ENCODE peak calls at places on chromosomes 4 and X, in five cellular contexts. One of them, this sample, is unnamed. For H3K4me1 and H3K36me3, the result is how much of the 10 kb centered on the place peaks cover.

GRCh38 chr4:81152839-81153713 is 61.9 kb downstream of the PRKG2 start:
- ATAC-seq in K562: peak
- ATAC-seq in GM12878: no peak
- ATAC-seq in upper lobe of left lung: no peak
- ATAC-seq in HepG2: no peak
- ATAC-seq in this sample: no peak

GRCh38 chr4:15742637-15743036 is 35.5 kb upstream of the CD38 start:
- ATAC-seq in K562: no peak
- ATAC-seq in GM12878: no peak
- ATAC-seq in upper lobe of left lung: no peak
- ATAC-seq in HepG2: no peak
- ATAC-seq in this sample: no peak

GRCh38 chr4:110878992-110879391 is 256.1 kb upstream of the PITX2 start:
- ATAC-seq in K562: no peak
- ATAC-seq in GM12878: no peak
- ATAC-seq in upper lobe of left lung: no peak
- ATAC-seq in HepG2: no peak
- ATAC-seq in this sample: no peak

GRCh38 chr4:165345663-165346417 is 18.4 kb downstream of the MSMO1 start:
- ATAC-seq in K562: no peak
- ATAC-seq in GM12878: peak
- ATAC-seq in upper lobe of left lung: peak
- ATAC-seq in HepG2: peak
- ATAC-seq in this sample: no peak

GRCh38 chr4:36921474-36922220 is 322.9 kb upstream of the NWD2 start:
- ATAC-seq in K562: no peak
- ATAC-seq in GM12878: no peak
- ATAC-seq in upper lobe of left lung: no peak
- ATAC-seq in HepG2: no peak
- ATAC-seq in this sample: no peak

GRCh38 chr4:145234086-145234694 is 53.8 kb upstream of the OTUD4 start:
- ATAC-seq in K562: peak
- ATAC-seq in GM12878: peak
- ATAC-seq in upper lobe of left lung: peak
- ATAC-seq in HepG2: peak
- ATAC-seq in this sample: no peak

GRCh38 chr4:145795535-145795934 is 115.6 kb downstream of the C4orf51 start:
- ATAC-seq in K562: no peak
- ATAC-seq in GM12878: no peak
- ATAC-seq in upper lobe of left lung: no peak
- ATAC-seq in HepG2: no peak
- ATAC-seq in this sample: no peak

GRCh38 chrX:115642895-115643530 is 82.0 kb downstream of the PLS3 start:
- ATAC-seq in K562: no peak
- ATAC-seq in GM12878: peak
- ATAC-seq in upper lobe of left lung: peak
- ATAC-seq in HepG2: no peak
- ATAC-seq in this sample: no peak

GRCh38 chrX:18353931-18354368 is 538 bp downstream of the SCML2 start:
- ATAC-seq in K562: peak
- ATAC-seq in GM12878: peak
- ATAC-seq in upper lobe of left lung: peak
- ATAC-seq in HepG2: peak
- ATAC-seq in this sample: peak

GRCh38 chr4:48654015-48654664 is 125.9 kb downstream of the FRYL start:
- ATAC-seq in K562: peak
- ATAC-seq in GM12878: no peak
- ATAC-seq in upper lobe of left lung: peak
- ATAC-seq in HepG2: no peak
- ATAC-seq in this sample: peak

GRCh38 chrX:110133735-110134370 is 130.9 kb downstream of the TMEM164 start:
- ATAC-seq in K562: no peak
- ATAC-seq in GM12878: peak
- ATAC-seq in upper lobe of left lung: no peak
- ATAC-seq in HepG2: no peak
- ATAC-seq in this sample: no peak

GRCh38 chr4:69999420-69999819 is 3.7 kb downstream of the STATH start:
- ATAC-seq in K562: no peak
- ATAC-seq in GM12878: peak
- ATAC-seq in upper lobe of left lung: no peak
- ATAC-seq in HepG2: no peak
- ATAC-seq in this sample: no peak

GRCh38 chr4:184942447-184943425 is 75.6 kb upstream of the HELT start:
- ATAC-seq in K562: peak
- ATAC-seq in GM12878: no peak
- ATAC-seq in upper lobe of left lung: no peak
- ATAC-seq in HepG2: no peak
- ATAC-seq in this sample: no peak

GRCh38 chrX:108028854-108029253 is 16.0 kb upstream of the VSIG1 start:
- ATAC-seq in K562: no peak
- ATAC-seq in GM12878: no peak
- ATAC-seq in upper lobe of left lung: no peak
- ATAC-seq in HepG2: no peak
- ATAC-seq in this sample: no peak

GRCh38 chr4:113623274-113623894 is 138.2 kb downstream of the CAMK2D start:
- ATAC-seq in K562: no peak
- ATAC-seq in GM12878: no peak
- ATAC-seq in upper lobe of left lung: no peak
- ATAC-seq in HepG2: no peak
- ATAC-seq in this sample: no peak

GRCh38 chrX:23752740-23753435 is 9.8 kb upstream of the ACOT9 start:
- ATAC-seq in K562: no peak
- ATAC-seq in GM12878: no peak
- ATAC-seq in upper lobe of left lung: peak
- ATAC-seq in HepG2: no peak
- ATAC-seq in this sample: no peak

GRCh38 chrX:140503714-140504351 is 1.0 kb downstream of the SOX3 start:
- ATAC-seq in K562: no peak
- ATAC-seq in GM12878: no peak
- ATAC-seq in upper lobe of left lung: peak
- ATAC-seq in HepG2: no peak
- ATAC-seq in this sample: peak

GRCh38 chrX:72272868-72273267 is 4.2 kb downstream of the RPS4X start:
- ATAC-seq in K562: no peak
- ATAC-seq in GM12878: peak
- ATAC-seq in upper lobe of left lung: no peak
- ATAC-seq in HepG2: no peak
- ATAC-seq in this sample: no peak

GRCh38 chr4:147923854-147924253 is 192.0 kb downstream of the ARHGAP10 start:
- ATAC-seq in K562: no peak
- ATAC-seq in GM12878: peak
- ATAC-seq in upper lobe of left lung: no peak
- ATAC-seq in HepG2: no peak
- ATAC-seq in this sample: no peak

GRCh38 chrX:727738-728621 is 97.4 kb downstream of the SHOX start:
- ATAC-seq in K562: peak
- ATAC-seq in GM12878: no peak
- ATAC-seq in upper lobe of left lung: no peak
- ATAC-seq in HepG2: peak
- ATAC-seq in this sample: no peak

GRCh38 chrX:129760155-129760554 is 19.6 kb upstream of the SASH3 start:
- ATAC-seq in K562: peak
- ATAC-seq in GM12878: peak
- ATAC-seq in upper lobe of left lung: peak
- ATAC-seq in HepG2: no peak
- ATAC-seq in this sample: peak

GRCh38 chr4:184395451-184395917 is 78.9 kb downstream of the IRF2 start:
- ATAC-seq in K562: no peak
- ATAC-seq in GM12878: peak
- ATAC-seq in upper lobe of left lung: no peak
- ATAC-seq in HepG2: no peak
- ATAC-seq in this sample: peak

GRCh38 chr4:7571736-7572135 is 137.0 kb upstream of the PSAPL1 start:
- ATAC-seq in K562: no peak
- ATAC-seq in GM12878: no peak
- ATAC-seq in upper lobe of left lung: no peak
- ATAC-seq in HepG2: no peak
- ATAC-seq in this sample: no peak

GRCh38 chrX:41333744-41333993 is 293 bp upstream of the DDX3X start:
- ATAC-seq in K562: peak
- ATAC-seq in GM12878: peak
- ATAC-seq in upper lobe of left lung: peak
- ATAC-seq in HepG2: peak
- ATAC-seq in this sample: peak

GRCh38 chrX:41332988-41333743 is 796 bp upstream of the DDX3X start:
- ATAC-seq in K562: peak
- ATAC-seq in GM12878: peak
- ATAC-seq in upper lobe of left lung: peak
- ATAC-seq in HepG2: peak
- ATAC-seq in this sample: peak

GRCh38 chrX:41335590-41336331 is 1.8 kb downstream of the DDX3X start:
- ATAC-seq in K562: no peak
- ATAC-seq in GM12878: no peak
- ATAC-seq in upper lobe of left lung: no peak
- ATAC-seq in HepG2: no peak
- ATAC-seq in this sample: no peak

GRCh38 chrX:41334866-41335589 is 1.1 kb downstream of the DDX3X start:
- ATAC-seq in K562: peak
- ATAC-seq in GM12878: peak
- ATAC-seq in upper lobe of left lung: peak
- ATAC-seq in HepG2: no peak
- ATAC-seq in this sample: peak

GRCh38 chrX:41333994-41334865 is at the start of gene DDX3X:
- ATAC-seq in K562: peak
- ATAC-seq in GM12878: peak
- ATAC-seq in upper lobe of left lung: peak
- ATAC-seq in HepG2: peak
- ATAC-seq in this sample: peak
- TF ChIP-seq EP300 in K562: no peak
- TF ChIP-seq EP300 in GM12878: no peak
- TF ChIP-seq EP300 in upper lobe of left lung: no peak
- TF ChIP-seq EP300 in HepG2: no peak
- TF ChIP-seq EP300 in this sample: no peak

DNA sequence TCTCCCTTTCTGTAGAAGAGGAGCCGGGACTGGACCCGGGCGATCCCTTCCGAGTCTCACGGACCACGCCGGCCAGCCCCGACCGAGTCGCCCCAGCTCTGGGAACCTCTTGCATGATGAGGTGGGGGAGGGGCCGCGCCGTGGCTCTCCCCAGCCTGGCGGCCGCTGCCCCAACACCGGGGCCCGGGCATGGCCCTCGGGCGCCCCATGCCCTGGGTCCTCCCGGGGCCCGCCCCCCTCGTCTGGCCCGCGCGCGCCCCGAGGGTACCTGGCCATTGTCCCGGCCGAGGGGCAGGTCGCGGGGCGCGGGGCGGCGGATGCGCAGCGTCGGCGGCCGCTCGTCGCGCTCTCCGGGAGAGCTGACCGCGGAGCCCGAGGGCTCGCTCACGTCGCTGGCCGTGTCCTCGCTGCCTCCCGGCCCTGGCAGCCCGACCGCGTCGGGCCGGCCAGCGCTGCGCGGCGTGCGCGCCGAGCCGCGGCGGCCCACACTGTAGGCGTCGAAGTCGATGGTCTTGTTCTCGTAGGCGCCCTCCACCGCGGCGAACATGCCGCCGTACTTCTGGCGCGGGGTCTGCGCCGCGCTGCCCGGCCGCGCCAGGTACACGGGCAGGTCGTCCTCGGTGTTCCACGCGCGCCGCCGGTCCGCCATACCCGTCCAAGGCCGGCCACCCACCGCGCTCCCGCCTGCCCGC is 419 bp downstream of the CRMP1 start:
- ATAC-seq in K562: no peak
- ATAC-seq in GM12878: no peak
- ATAC-seq in upper lobe of left lung: no peak
- ATAC-seq in HepG2: no peak
- ATAC-seq in this sample: no peak
- H3K4me1 ChIP-seq in K562: under half
- H3K4me1 ChIP-seq in GM12878: under half
- H3K4me1 ChIP-seq in upper lobe of left lung: under half
- H3K4me1 ChIP-seq in HepG2: under half
- H3K4me1 ChIP-seq in this sample: under half

GRCh38 chr4:1226167-1226514 is 22.8 kb downstream of the CTBP1 start:
- ATAC-seq in K562: no peak
- ATAC-seq in GM12878: no peak
- ATAC-seq in upper lobe of left lung: peak
- ATAC-seq in HepG2: no peak
- ATAC-seq in this sample: peak
- H3K36me3 ChIP-seq in K562: half or more
- H3K36me3 ChIP-seq in GM12878: half or more
- H3K36me3 ChIP-seq in upper lobe of left lung: half or more
- H3K36me3 ChIP-seq in HepG2: under half
- H3K36me3 ChIP-seq in this sample: half or more

DNA sequence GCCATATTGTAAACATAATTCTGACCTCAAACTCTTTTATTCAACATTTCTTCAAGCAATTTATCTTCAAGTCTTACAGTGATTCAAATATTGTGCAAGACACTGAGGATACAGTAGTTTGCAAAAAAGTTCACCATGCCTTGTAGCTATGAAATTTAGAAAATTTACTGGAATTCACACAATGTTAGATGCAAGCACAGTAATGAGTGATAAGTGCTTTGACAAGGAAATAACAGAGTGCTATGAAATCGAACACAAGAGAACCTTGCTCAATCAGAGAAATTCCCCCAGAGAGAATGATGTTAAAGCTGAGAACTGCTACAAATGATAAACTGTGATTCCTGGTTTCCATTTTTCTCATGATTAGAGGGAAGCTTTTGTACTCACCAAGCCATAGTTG is 952.9 kb downstream of the FAT4 start:
- ATAC-seq in K562: no peak
- ATAC-seq in GM12878: no peak
- ATAC-seq in upper lobe of left lung: peak
- ATAC-seq in HepG2: no peak
- ATAC-seq in this sample: no peak
- TF ChIP-seq EP300 in K562: no peak
- TF ChIP-seq EP300 in GM12878: no peak
- TF ChIP-seq EP300 in upper lobe of left lung: no peak
- TF ChIP-seq EP300 in HepG2: no peak
- TF ChIP-seq EP300 in this sample: no peak

GRCh38 chr4:1293981-1294380 is 4.3 kb downstream of the MAEA start:
- ATAC-seq in K562: no peak
- ATAC-seq in GM12878: no peak
- ATAC-seq in upper lobe of left lung: peak
- ATAC-seq in HepG2: no peak
- ATAC-seq in this sample: no peak
- H3K4me1 ChIP-seq in K562: under half
- H3K4me1 ChIP-seq in GM12878: under half
- H3K4me1 ChIP-seq in upper lobe of left lung: under half
- H3K4me1 ChIP-seq in HepG2: under half
- H3K4me1 ChIP-seq in this sample: under half

DNA sequence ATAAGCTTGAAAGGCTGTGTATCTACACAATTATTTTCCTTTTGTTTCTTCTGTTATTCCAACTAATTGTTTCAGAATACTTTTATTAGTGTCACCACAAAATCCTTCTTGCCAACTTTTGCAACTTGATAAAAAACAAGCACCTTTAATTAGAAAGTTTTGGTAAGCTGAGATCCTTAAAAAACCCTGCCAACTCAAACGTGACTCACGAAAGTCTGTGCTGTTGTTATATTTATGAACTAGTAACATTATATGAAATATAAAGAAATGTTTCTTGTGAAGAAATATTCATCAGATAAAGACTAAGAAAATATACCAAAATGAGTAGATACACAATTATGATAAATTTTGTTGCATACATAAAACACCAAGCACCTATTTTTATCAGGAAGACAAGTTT is 49.0 kb downstream of the HUWE1 start:
- ATAC-seq in K562: no peak
- ATAC-seq in GM12878: no peak
- ATAC-seq in upper lobe of left lung: no peak
- ATAC-seq in HepG2: no peak
- ATAC-seq in this sample: no peak
- H3K36me3 ChIP-seq in K562: half or more
- H3K36me3 ChIP-seq in GM12878: under half
- H3K36me3 ChIP-seq in upper lobe of left lung: half or more
- H3K36me3 ChIP-seq in HepG2: under half
- H3K36me3 ChIP-seq in this sample: under half